ENCODE peak calls at places on chromosome 3, in nine cellular contexts. W is spleen; Q is A549; O is hepatocyte; Y is CD8-positive, alpha-beta T cell; K is pancreas; P is WERI-Rb-1; E is thyroid gland; H is left lung. X is an unnamed sample.
A peak's percentile ranks its signal among the peaks of the same experiment; 100 is the strongest.

GRCh38 chr3:1752205-1752604 is 346.5 kb upstream of the CNTN4 start:
- DNase-seq in W (no peak), Q (no peak), O (no peak), Y (no peak), K (no peak), P (no peak), E (no peak), H (no peak), X (no peak)

GRCh38 chr3:171811059-171811912 is 1.0 kb upstream of the PLD1 start:
- DNase-seq in W (no peak), Q (peak; percentile 75), O (peak; percentile 83), Y (no peak), K (no peak), P (no peak), E (no peak), H (no peak), X (no peak)

GRCh38 chr3:156207802-156208685 is 87.7 kb downstream of the KCNAB1 start:
- DNase-seq in W (no peak), Q (no peak), O (no peak), Y (no peak), K (no peak), P (no peak), E (no peak), H (no peak), X (no peak)

GRCh38 chr3:106825962-106826605 is 551.2 kb upstream of the CCDC54 start:
- DNase-seq in W (no peak), Q (no peak), O (peak; percentile 23), Y (no peak), K (no peak), P (no peak), E (no peak), H (no peak), X (no peak)

GRCh38 chr3:69199942-69200341 is 77.5 kb upstream of the LMOD3 start:
- DNase-seq in W (no peak), Q (no peak), O (no peak), Y (no peak), K (no peak), P (no peak), E (no peak), H (no peak), X (no peak)

GRCh38 chr3:184334470-184335158 is 2.8 kb upstream of the FAM131A start:
- DNase-seq in W (no peak), Q (peak; percentile 28), O (peak; percentile 52), Y (peak; percentile 34), K (peak; percentile 13), P (no peak), E (peak; percentile 8), H (no peak), X (no peak)

GRCh38 chr3:158105710-158106438 is at the start of gene SHOX2:
- DNase-seq in W (peak; percentile 82), Q (peak; percentile 44), O (peak; percentile 52), Y (no peak), K (no peak), P (peak; percentile 80), E (no peak), H (peak; percentile 37), X (peak; percentile 68)

GRCh38 chr3:9143180-9143579 is 106.3 kb downstream of the SRGAP3 start:
- DNase-seq in W (no peak), Q (no peak), O (no peak), Y (no peak), K (no peak), P (no peak), E (no peak), H (no peak), X (no peak)

DNA sequence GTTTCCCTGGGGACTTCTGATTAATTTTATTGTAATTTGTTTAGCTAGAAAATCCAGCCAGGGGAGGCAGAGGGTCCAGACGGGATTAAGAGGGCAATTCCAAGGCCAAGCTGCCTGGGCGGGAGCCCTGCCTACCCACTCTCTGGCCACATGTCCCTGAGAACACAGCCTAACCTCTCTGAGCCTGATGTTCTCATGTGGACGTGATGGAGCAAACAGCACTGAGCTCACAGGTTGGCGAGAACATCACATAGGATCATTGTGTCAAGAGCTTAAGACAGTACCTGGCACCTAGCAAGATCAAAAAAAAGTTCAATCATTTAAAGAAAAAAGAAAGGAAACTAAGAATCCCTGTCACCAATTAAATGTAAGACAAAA is 1.0 kb downstream of the LRRC2 start:
- DNase-seq in W (no peak), Q (no peak), O (no peak), Y (no peak), K (no peak), P (peak; percentile 17), E (peak; percentile 28), H (no peak), X (no peak)
- H3K4me3 ChIP-seq in W (no peak overlapping the region), Q (no peak overlapping the region), O (no peak overlapping the region), Y (no peak overlapping the region), K (no peak overlapping the region), P (no peak overlapping the region), E (peak overlapping the region; percentile 54), H (no peak overlapping the region), X (peak overlapping the region; percentile 56)

GRCh38 chr3:195616681-195617080 is 32.9 kb upstream of the APOD start:
- DNase-seq in W (no peak), Q (no peak), O (no peak), Y (no peak), K (no peak), P (no peak), E (no peak), H (no peak), X (no peak)

GRCh38 chr3:195609229-195609628 is 25.5 kb upstream of the APOD start:
- DNase-seq in W (no peak), Q (no peak), O (no peak), Y (no peak), K (no peak), P (no peak), E (no peak), H (no peak), X (no peak)

GRCh38 chr3:195613468-195614069 is 29.8 kb upstream of the APOD start:
- DNase-seq in W (no peak), Q (no peak), O (no peak), Y (no peak), K (no peak), P (no peak), E (no peak), H (no peak), X (no peak)

DNA sequence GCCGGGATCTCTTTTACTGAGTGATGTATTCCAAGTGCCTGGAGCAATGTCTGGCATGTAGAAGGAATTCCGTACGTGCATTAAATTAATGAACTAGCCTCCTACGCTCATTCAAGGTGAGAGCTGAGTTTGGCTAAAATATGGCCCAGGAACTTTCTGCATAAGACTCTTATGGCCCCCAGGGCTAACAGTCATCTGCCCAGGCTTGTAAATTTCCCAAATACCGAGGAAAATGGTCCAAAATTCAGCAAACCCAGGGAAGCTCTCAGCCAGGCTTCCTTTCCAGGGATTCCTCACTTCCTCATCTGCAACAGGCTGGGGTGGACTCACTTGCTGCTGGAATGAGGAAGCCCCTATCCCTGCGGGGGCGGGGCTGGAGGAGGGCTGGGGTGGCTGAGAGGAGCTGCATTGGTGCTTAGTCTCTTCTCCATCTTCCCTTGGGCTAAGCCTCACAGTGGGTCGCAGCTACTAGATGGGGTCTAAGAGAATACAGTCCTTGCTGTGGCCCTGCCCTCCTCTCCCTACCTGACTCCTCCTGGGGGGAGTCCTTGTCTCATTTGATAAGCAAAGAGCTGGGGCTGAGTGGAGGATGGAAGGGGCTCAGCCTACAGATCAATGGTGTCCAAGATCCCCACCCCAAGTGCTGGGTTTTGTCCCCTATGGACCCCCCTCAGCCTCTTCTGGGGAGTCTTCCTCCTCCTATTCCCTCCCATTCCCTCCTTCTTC is 28.5 kb upstream of the APOD start:
- DNase-seq in W (no peak), Q (no peak), O (no peak), Y (no peak), K (peak; percentile 46), P (no peak), E (no peak), H (no peak), X (no peak)
- H3K9me3 ChIP-seq in W (peaks cover 9% of the 10 kb centered on the region), Q (peaks cover 3% of the 10 kb centered on the region), O (no peaks in the 10 kb centered on the region), Y (no peaks in the 10 kb centered on the region), K (no peaks in the 10 kb centered on the region), P (no peaks in the 10 kb centered on the region), E (no peaks in the 10 kb centered on the region), H (no peaks in the 10 kb centered on the region), X (no peaks in the 10 kb centered on the region)

GRCh38 chr3:151903501-151903991 is 30.1 kb downstream of the SUCNR1 start:
- DNase-seq in W (no peak), Q (no peak), O (peak; percentile 12), Y (no peak), K (no peak), P (no peak), E (no peak), H (no peak), X (no peak)

GRCh38 chr3:151905647-151906046 is 32.2 kb downstream of the SUCNR1 start:
- DNase-seq in W (no peak), Q (no peak), O (no peak), Y (no peak), K (no peak), P (no peak), E (no peak), H (no peak), X (no peak)

GRCh38 chr3:151900460-151900859 is 27.0 kb downstream of the SUCNR1 start:
- DNase-seq in W (no peak), Q (no peak), O (no peak), Y (no peak), K (no peak), P (no peak), E (no peak), H (no peak), X (no peak)

GRCh38 chr3:151901946-151902285 is 28.5 kb downstream of the SUCNR1 start:
- DNase-seq in W (no peak), Q (no peak), O (no peak), Y (no peak), K (no peak), P (no peak), E (no peak), H (no peak), X (no peak)

DNA sequence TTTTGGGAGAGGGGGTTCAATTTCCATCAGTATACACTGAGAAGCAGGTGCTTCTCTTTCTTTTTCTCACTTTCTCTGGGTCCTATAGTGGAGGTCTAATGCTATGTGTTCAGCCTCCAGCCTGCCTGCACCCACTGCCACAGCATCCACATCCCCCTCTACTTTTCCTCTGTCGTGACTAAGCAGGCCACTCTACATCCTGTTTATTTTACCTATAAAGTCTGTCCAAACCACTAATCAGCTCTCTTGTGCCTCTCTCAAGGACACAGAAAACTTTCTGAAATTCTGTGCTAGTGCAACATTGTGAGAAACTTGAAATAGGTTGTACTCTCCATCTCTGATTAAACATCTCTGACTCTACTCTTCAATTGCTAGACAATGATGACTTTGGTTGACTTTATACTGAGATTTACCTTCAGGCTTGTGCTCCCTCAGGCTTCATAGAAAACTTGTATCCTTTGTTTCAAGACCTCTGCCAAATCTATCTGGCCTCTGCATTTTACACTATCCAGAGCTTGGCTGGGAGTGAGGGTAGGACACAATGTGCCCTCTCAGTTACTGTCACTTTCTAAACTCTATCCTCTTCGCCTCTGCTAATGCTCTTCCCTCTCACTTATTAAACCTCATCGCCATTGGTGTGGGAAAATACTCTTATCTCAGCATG is 28.0 kb downstream of the SUCNR1 start:
- DNase-seq in W (no peak), Q (no peak), O (no peak), Y (no peak), K (no peak), P (no peak), E (no peak), H (no peak), X (no peak)
- TF ChIP-seq CTCF in W (no peak), Q (no peak), O (no peak), Y (no peak), K (no peak), P (no peak), E (no peak), H (no peak), X (no peak)

DNA sequence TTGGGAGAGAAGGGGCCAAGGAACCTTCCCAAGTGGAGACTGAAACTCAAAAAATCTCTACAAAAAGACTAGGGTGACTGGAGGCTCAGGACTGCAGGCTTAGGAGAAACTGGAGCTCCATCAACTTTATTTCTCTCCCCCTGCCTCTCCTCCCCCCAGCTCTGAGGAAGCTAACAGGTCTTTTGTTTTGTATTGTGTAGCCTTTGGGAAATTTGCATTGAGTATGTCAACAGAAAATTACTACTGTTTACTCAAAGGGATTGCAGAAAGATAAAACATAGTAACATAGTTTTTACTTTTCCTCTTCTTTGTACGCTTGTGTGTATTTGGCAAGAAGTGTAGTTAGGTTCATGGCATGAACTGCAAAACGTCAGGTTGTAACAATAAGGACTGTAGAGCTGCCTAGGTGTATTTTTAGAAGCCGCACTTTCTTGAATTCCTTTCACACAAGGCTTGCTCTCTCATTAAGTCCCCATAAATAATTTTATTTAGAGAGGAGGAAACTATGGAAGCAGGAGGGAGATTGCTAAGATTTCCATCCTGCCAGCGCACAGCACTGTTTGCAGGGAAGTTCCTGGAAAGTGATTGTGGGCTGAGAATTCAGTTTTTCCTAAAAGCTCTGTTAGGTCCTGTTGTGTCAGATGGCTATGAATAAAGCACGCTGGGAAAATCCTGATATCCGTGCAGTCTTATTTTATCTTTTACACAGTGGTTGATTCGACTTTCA is 21.1 kb upstream of the SATB1 start:
- DNase-seq in W (no peak), Q (no peak), O (no peak), Y (no peak), K (no peak), P (no peak), E (no peak), H (no peak), X (no peak)
- H3K4me3 ChIP-seq in W (peak overlapping the region; percentile 62), Q (no peak overlapping the region), O (no peak overlapping the region), Y (peak overlapping the region; percentile 88), K (no peak overlapping the region), P (no peak overlapping the region), E (no peak overlapping the region), H (no peak overlapping the region), X (peak overlapping the region; percentile 57)

X was measured in upper lobe of right lung.